ENCODE peak calls at places on chromosomes 3 and 15, in seven cellular contexts. B, O, D, Y, J, F and K are unnamed samples.
A peak's percentile ranks its signal among the peaks of the same experiment; 100 is the strongest.

GRCh38 chr15:59555696-59556095 is 55.9 kb upstream of the GCNT3 start:
- DNase-seq in B (no peak), O (no peak), D (no peak), Y (no peak), J (no peak), F (no peak), K (no peak)

GRCh38 chr15:94083467-94083991 is 147.8 kb upstream of the MCTP2 start:
- DNase-seq in B (no peak), O (no peak), D (no peak), Y (peak; percentile 10), J (no peak), F (no peak), K (peak; percentile 92)

GRCh38 chr3:194971009-194971408 is 285.3 kb downstream of the FAM43A start:
- DNase-seq in B (no peak), O (no peak), D (no peak), Y (no peak), J (no peak), F (no peak), K (no peak)

GRCh38 chr15:68018797-68019196 is 35.3 kb upstream of the PIAS1 start:
- DNase-seq in B (no peak), O (no peak), D (no peak), Y (no peak), J (no peak), F (no peak), K (no peak)

GRCh38 chr3:39843440-39843839 is 34.0 kb downstream of the MYRIP start:
- DNase-seq in B (no peak), O (no peak), D (no peak), Y (no peak), J (no peak), F (no peak), K (no peak)

GRCh38 chr3:128764863-128765262 is 38.9 kb downstream of the RAB7A start:
- DNase-seq in B (no peak), O (no peak), D (no peak), Y (no peak), J (no peak), F (no peak), K (no peak)

GRCh38 chr15:35184646-35185045 is 99.6 kb upstream of the NANOGP8 start:
- DNase-seq in B (no peak), O (no peak), D (no peak), Y (no peak), J (no peak), F (no peak), K (no peak)

GRCh38 chr3:135837977-135838636 is 127.4 kb upstream of the PPP2R3A start:
- DNase-seq in B (no peak), O (no peak), D (no peak), Y (no peak), J (no peak), F (no peak), K (no peak)

GRCh38 chr3:126216416-126216815 is 36.0 kb upstream of the ALDH1L1 start:
- DNase-seq in B (no peak), O (no peak), D (no peak), Y (peak; percentile 25), J (no peak), F (no peak), K (no peak)

GRCh38 chr3:65436580-65436979 is 602.1 kb downstream of the MAGI1 start:
- DNase-seq in B (no peak), O (peak; percentile 48), D (no peak), Y (peak; percentile 13), J (no peak), F (no peak), K (no peak)

GRCh38 chr3:29465836-29466235 is 185.0 kb downstream of the RBMS3 start:
- DNase-seq in B (no peak), O (no peak), D (no peak), Y (peak; percentile 39), J (no peak), F (no peak), K (no peak)

GRCh38 chr3:193132923-193133463 is 108.0 kb upstream of the PLAAT1 start:
- DNase-seq in B (no peak), O (no peak), D (no peak), Y (no peak), J (no peak), F (no peak), K (no peak)

GRCh38 chr3:157115069-157116006 is 44.6 kb downstream of the CCNL1 start:
- DNase-seq in B (no peak), O (no peak), D (no peak), Y (peak; percentile 57), J (no peak), F (no peak), K (no peak)

GRCh38 chr3:7788881-7789280 is 712.7 kb upstream of the LMCD1 start:
- DNase-seq in B (no peak), O (peak; percentile 50), D (no peak), Y (no peak), J (no peak), F (no peak), K (no peak)

GRCh38 chr3:152385761-152386160 is 117.0 kb downstream of the MBNL1 start:
- DNase-seq in B (no peak), O (peak; percentile 43), D (no peak), Y (peak; percentile 29), J (no peak), F (no peak), K (peak; percentile 42)
- H3K4me1 ChIP-seq in B (peaks cover 20% of the 10 kb centered on the region), O (peaks cover 36% of the 10 kb centered on the region), D (peaks cover 70% of the 10 kb centered on the region), Y (peaks cover 20% of the 10 kb centered on the region), J (peaks cover 88% of the 10 kb centered on the region), F (peaks cover 79% of the 10 kb centered on the region), K (peaks cover 42% of the 10 kb centered on the region)

GRCh38 chr15:76343313-76343996 is 6.9 kb downstream of the ISL2 start:
- DNase-seq in B (no peak), O (no peak), D (no peak), Y (no peak), J (no peak), F (no peak), K (no peak)

GRCh38 chr15:76340802-76341365 is 4.3 kb downstream of the ISL2 start:
- DNase-seq in B (no peak), O (peak; percentile 78), D (no peak), Y (no peak), J (peak; percentile 44), F (no peak), K (no peak)

GRCh38 chr15:76341366-76342045 is 4.9 kb downstream of the ISL2 start:
- DNase-seq in B (no peak), O (peak; percentile 42), D (no peak), Y (no peak), J (no peak), F (peak; percentile 21), K (no peak)

GRCh38 chr15:76342382-76343201 is 6.0 kb downstream of the ISL2 start:
- DNase-seq in B (no peak), O (peak; percentile 84), D (no peak), Y (no peak), J (no peak), F (no peak), K (no peak)

GRCh38 chr15:76342046-76342381 is 5.4 kb downstream of the ISL2 start:
- DNase-seq in B (no peak), O (no peak), D (no peak), Y (no peak), J (no peak), F (no peak), K (no peak)
- H3K27me3 ChIP-seq in B (peaks cover 83% of the 10 kb centered on the region), O (peaks cover 100% of the 10 kb centered on the region), D (peaks cover 100% of the 10 kb centered on the region), Y (peaks cover 100% of the 10 kb centered on the region), J (peaks cover 71% of the 10 kb centered on the region), F (peaks cover 100% of the 10 kb centered on the region), K (peaks cover 33% of the 10 kb centered on the region)

DNA sequence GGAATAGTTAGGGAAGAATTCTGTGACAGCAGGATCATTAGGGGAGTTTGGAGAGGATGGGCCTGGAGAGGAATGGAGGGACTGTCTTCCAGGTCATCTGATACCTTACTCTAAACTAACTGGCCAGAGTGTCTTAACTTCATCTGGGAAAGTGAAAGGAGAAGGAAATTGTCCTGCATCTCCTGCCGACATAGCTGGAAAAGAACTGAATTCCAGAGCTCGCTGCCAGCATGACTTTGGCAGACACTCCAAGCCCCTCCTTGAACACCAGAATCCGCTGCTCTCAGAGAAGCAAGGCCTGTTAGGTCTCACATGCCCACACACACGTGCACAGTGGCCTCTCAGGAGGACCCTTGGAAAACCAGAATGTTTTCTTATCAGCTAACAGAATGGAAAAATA is 10.5 kb downstream of the ABI3BP start:
- DNase-seq in B (no peak), O (peak; percentile 8), D (peak; percentile 57), Y (peak; percentile 78), J (no peak), F (peak; percentile 48), K (no peak)
- H3K4me1 ChIP-seq in B (no peaks in the 10 kb centered on the region), O (no peaks in the 10 kb centered on the region), D (peaks cover 16% of the 10 kb centered on the region), Y (no peaks in the 10 kb centered on the region), J (no peaks in the 10 kb centered on the region), F (peaks cover 6% of the 10 kb centered on the region), K (no peaks in the 10 kb centered on the region)

DNA sequence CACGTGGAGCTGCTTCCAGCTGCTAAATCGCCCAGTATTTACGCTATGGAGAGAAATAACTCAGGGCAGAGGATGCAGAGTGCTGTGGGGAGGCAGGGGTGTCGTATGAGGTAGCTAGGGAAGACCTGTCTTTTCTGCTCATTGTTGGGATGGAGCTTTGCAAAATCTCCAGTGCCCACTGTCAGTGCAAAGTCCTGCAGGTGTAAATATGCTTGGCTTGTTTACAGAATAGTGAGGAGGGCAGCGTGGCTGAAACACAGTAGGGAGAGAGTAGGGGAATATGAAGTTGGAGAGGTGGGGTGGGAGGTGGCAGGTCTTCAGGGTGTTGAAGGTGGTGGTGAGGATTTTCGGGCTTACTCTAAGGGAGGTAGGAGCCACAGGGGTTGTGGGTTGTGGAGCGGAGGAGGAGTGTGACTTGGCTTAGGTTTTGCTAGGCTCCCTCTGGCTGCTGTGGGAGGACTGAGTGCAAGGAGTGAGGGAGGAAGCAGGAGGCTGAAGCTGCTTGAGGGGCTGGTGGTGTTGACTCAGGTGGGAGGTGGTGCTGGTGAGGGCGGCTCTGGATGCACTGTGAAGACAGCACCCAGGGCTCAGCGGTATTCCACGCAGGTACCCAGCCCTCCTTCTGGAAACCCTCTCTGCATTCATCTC is 125.7 kb downstream of the FBLN2 start:
- DNase-seq in B (no peak), O (no peak), D (no peak), Y (no peak), J (no peak), F (no peak), K (no peak)
- H3K27me3 ChIP-seq in B (no peaks in the 10 kb centered on the region), O (no peaks in the 10 kb centered on the region), D (peaks cover 4% of the 10 kb centered on the region), Y (peaks cover 9% of the 10 kb centered on the region), J (peaks cover 4% of the 10 kb centered on the region), F (peaks cover 13% of the 10 kb centered on the region), K (peaks cover 3% of the 10 kb centered on the region)

DNA sequence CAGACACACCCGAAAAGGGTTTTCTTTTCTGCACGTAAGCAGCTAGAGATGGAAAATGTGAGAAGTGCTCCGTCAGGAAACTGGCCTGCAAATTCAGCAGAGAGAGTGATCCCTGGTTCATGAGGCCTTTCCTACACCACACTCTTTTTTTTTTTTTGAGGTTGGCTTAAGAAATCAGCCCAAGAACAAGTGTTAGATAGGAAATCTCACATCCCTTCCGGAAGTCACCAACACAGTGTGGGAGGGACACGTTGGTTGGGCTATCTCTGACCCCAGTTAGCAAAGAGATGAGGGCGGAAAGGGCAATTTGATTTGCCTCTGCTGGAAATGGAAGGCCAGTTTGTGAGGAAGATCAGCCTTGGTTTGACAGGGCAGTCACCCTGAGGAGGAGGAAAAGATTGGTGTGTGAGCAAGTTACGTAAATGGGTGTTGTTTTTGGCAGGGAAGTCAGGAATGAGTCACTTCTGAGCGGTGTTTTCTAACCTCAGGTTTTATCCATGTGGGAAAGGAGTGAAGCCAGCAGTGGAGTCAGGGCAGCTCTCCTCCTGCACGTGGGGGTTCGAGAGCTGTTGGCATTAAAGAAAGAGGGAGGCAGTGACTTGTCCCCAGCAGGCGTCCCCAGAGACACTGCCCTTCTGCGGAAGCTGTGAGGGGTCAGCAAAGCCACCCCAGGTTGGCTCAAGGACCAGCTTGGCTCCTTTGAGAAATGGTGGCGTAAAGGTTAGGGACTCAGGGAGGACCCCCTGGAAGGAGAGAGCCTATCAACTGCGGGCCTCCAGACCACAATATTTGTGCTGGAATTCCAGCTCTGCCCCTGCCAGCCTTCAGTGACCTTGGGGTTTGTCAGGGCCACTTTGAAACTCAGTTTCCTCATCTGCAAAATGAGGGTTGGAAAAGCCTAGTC is 237.6 kb upstream of the BHLHE40 start:
- DNase-seq in B (peak; percentile 41), O (no peak), D (no peak), Y (peak; percentile 98), J (no peak), F (peak; percentile 41), K (peak; percentile 90)
- H3K4me1 ChIP-seq in B (peaks cover 13% of the 10 kb centered on the region), O (no peaks in the 10 kb centered on the region), D (peaks cover 39% of the 10 kb centered on the region), Y (no peaks in the 10 kb centered on the region), J (peaks cover 57% of the 10 kb centered on the region), F (peaks cover 46% of the 10 kb centered on the region), K (peaks cover 47% of the 10 kb centered on the region)